ENCODE peak calls at places on chromosomes 2 and 18, in seven cellular contexts. One of them, this sample, is unnamed.

GRCh38 chr2:127829845-127830246 is 18.9 kb upstream of the WDR33 start:
- DNase-seq in T-helper 2 cell: peak; percentile 26
- DNase-seq in SK-MEL-5: no peak
- DNase-seq in activated T-helper 9 cell treated with anti-CD3 and anti-CD28 coated beads, Interleukin-2, amount 50 U/mL, for 16 hours: peak; percentile 38
- DNase-seq in endothelial cell: no peak
- DNase-seq in sigmoid colon: no peak
- DNase-seq in H54: no peak
- DNase-seq in this sample: peak; percentile 64

GRCh38 chr2:29317077-29317517 is 201.9 kb downstream of the CLIP4 start:
- DNase-seq in T-helper 2 cell: no peak
- DNase-seq in SK-MEL-5: peak; percentile 15
- DNase-seq in activated T-helper 9 cell treated with anti-CD3 and anti-CD28 coated beads, Interleukin-2, amount 50 U/mL, for 16 hours: no peak
- DNase-seq in endothelial cell: no peak
- DNase-seq in sigmoid colon: no peak
- DNase-seq in H54: no peak
- DNase-seq in this sample: no peak

GRCh38 chr2:240298316-240298790 is 137.1 kb upstream of the GPC1 start:
- DNase-seq in T-helper 2 cell: no peak
- DNase-seq in SK-MEL-5: no peak
- DNase-seq in activated T-helper 9 cell treated with anti-CD3 and anti-CD28 coated beads, Interleukin-2, amount 50 U/mL, for 16 hours: no peak
- DNase-seq in endothelial cell: no peak
- DNase-seq in sigmoid colon: no peak
- DNase-seq in H54: no peak
- DNase-seq in this sample: no peak

GRCh38 chr18:34707670-34708069 is 2.4 kb upstream of the DTNA start:
- DNase-seq in T-helper 2 cell: no peak
- DNase-seq in SK-MEL-5: peak; percentile 34
- DNase-seq in activated T-helper 9 cell treated with anti-CD3 and anti-CD28 coated beads, Interleukin-2, amount 50 U/mL, for 16 hours: no peak
- DNase-seq in endothelial cell: no peak
- DNase-seq in sigmoid colon: peak; percentile 81
- DNase-seq in H54: no peak
- DNase-seq in this sample: peak; percentile 83

GRCh38 chr18:26052497-26052896 is 37.9 kb downstream of the SS18 start:
- DNase-seq in T-helper 2 cell: no peak
- DNase-seq in SK-MEL-5: peak; percentile 31
- DNase-seq in activated T-helper 9 cell treated with anti-CD3 and anti-CD28 coated beads, Interleukin-2, amount 50 U/mL, for 16 hours: no peak
- DNase-seq in endothelial cell: no peak
- DNase-seq in sigmoid colon: no peak
- DNase-seq in H54: no peak
- DNase-seq in this sample: no peak

GRCh38 chr2:61670591-61671503 is 132.7 kb upstream of the XPO1 start:
- DNase-seq in T-helper 2 cell: no peak
- DNase-seq in SK-MEL-5: peak; percentile 52
- DNase-seq in activated T-helper 9 cell treated with anti-CD3 and anti-CD28 coated beads, Interleukin-2, amount 50 U/mL, for 16 hours: no peak
- DNase-seq in endothelial cell: no peak
- DNase-seq in sigmoid colon: peak; percentile 79
- DNase-seq in H54: no peak
- DNase-seq in this sample: no peak

GRCh38 chr2:105746177-105747080 is 1.7 kb downstream of the NCK2 start:
- DNase-seq in T-helper 2 cell: peak; percentile 85
- DNase-seq in SK-MEL-5: peak; percentile 25
- DNase-seq in activated T-helper 9 cell treated with anti-CD3 and anti-CD28 coated beads, Interleukin-2, amount 50 U/mL, for 16 hours: peak; percentile 84
- DNase-seq in endothelial cell: peak; percentile 40
- DNase-seq in sigmoid colon: no peak
- DNase-seq in H54: no peak
- DNase-seq in this sample: no peak

GRCh38 chr2:222249444-222249843 is 49.4 kb downstream of the PAX3 start:
- DNase-seq in T-helper 2 cell: no peak
- DNase-seq in SK-MEL-5: peak; percentile 77
- DNase-seq in activated T-helper 9 cell treated with anti-CD3 and anti-CD28 coated beads, Interleukin-2, amount 50 U/mL, for 16 hours: no peak
- DNase-seq in endothelial cell: no peak
- DNase-seq in sigmoid colon: no peak
- DNase-seq in H54: no peak
- DNase-seq in this sample: no peak

GRCh38 chr2:68753318-68753717 is 18.7 kb downstream of the ARHGAP25 start:
- DNase-seq in T-helper 2 cell: no peak
- DNase-seq in SK-MEL-5: no peak
- DNase-seq in activated T-helper 9 cell treated with anti-CD3 and anti-CD28 coated beads, Interleukin-2, amount 50 U/mL, for 16 hours: no peak
- DNase-seq in endothelial cell: no peak
- DNase-seq in sigmoid colon: no peak
- DNase-seq in H54: no peak
- DNase-seq in this sample: no peak

GRCh38 chr2:128612628-128613027 is 294.0 kb upstream of the HS6ST1 start:
- DNase-seq in T-helper 2 cell: no peak
- DNase-seq in SK-MEL-5: no peak
- DNase-seq in activated T-helper 9 cell treated with anti-CD3 and anti-CD28 coated beads, Interleukin-2, amount 50 U/mL, for 16 hours: no peak
- DNase-seq in endothelial cell: no peak
- DNase-seq in sigmoid colon: peak; percentile 28
- DNase-seq in H54: no peak
- DNase-seq in this sample: no peak

GRCh38 chr2:120746179-120746549 is 10.5 kb downstream of the GLI2 start:
- DNase-seq in T-helper 2 cell: no peak
- DNase-seq in SK-MEL-5: no peak
- DNase-seq in activated T-helper 9 cell treated with anti-CD3 and anti-CD28 coated beads, Interleukin-2, amount 50 U/mL, for 16 hours: no peak
- DNase-seq in endothelial cell: no peak
- DNase-seq in sigmoid colon: no peak
- DNase-seq in H54: no peak
- DNase-seq in this sample: no peak

GRCh38 chr2:158094487-158095092 is 7.1 kb upstream of the UPP2 start:
- DNase-seq in T-helper 2 cell: no peak
- DNase-seq in SK-MEL-5: no peak
- DNase-seq in activated T-helper 9 cell treated with anti-CD3 and anti-CD28 coated beads, Interleukin-2, amount 50 U/mL, for 16 hours: no peak
- DNase-seq in endothelial cell: no peak
- DNase-seq in sigmoid colon: no peak
- DNase-seq in H54: no peak
- DNase-seq in this sample: no peak

GRCh38 chr2:11473604-11474440 is 7.9 kb upstream of the E2F6 start:
- DNase-seq in T-helper 2 cell: no peak
- DNase-seq in SK-MEL-5: no peak
- DNase-seq in activated T-helper 9 cell treated with anti-CD3 and anti-CD28 coated beads, Interleukin-2, amount 50 U/mL, for 16 hours: no peak
- DNase-seq in endothelial cell: no peak
- DNase-seq in sigmoid colon: no peak
- DNase-seq in H54: no peak
- DNase-seq in this sample: no peak

GRCh38 chr2:139142252-139142651 is 362.1 kb upstream of the NXPH2 start:
- DNase-seq in T-helper 2 cell: no peak
- DNase-seq in SK-MEL-5: peak; percentile 1
- DNase-seq in activated T-helper 9 cell treated with anti-CD3 and anti-CD28 coated beads, Interleukin-2, amount 50 U/mL, for 16 hours: no peak
- DNase-seq in endothelial cell: peak; percentile 34
- DNase-seq in sigmoid colon: no peak
- DNase-seq in H54: no peak
- DNase-seq in this sample: no peak

GRCh38 chr18:72819050-72819449 is 48.7 kb downstream of the NETO1 start:
- DNase-seq in T-helper 2 cell: no peak
- DNase-seq in SK-MEL-5: no peak
- DNase-seq in activated T-helper 9 cell treated with anti-CD3 and anti-CD28 coated beads, Interleukin-2, amount 50 U/mL, for 16 hours: no peak
- DNase-seq in endothelial cell: no peak
- DNase-seq in sigmoid colon: no peak
- DNase-seq in H54: no peak
- DNase-seq in this sample: no peak

GRCh38 chr2:27049422-27050280 is 1.8 kb upstream of the AGBL5 start:
- DNase-seq in T-helper 2 cell: peak; percentile 58
- DNase-seq in SK-MEL-5: no peak
- DNase-seq in activated T-helper 9 cell treated with anti-CD3 and anti-CD28 coated beads, Interleukin-2, amount 50 U/mL, for 16 hours: peak; percentile 66
- DNase-seq in endothelial cell: peak; percentile 53
- DNase-seq in sigmoid colon: peak; percentile 78
- DNase-seq in H54: peak; percentile 53
- DNase-seq in this sample: no peak

GRCh38 chr2:106032676-106033075 is 161.4 kb downstream of the UXS1 start:
- DNase-seq in T-helper 2 cell: no peak
- DNase-seq in SK-MEL-5: no peak
- DNase-seq in activated T-helper 9 cell treated with anti-CD3 and anti-CD28 coated beads, Interleukin-2, amount 50 U/mL, for 16 hours: no peak
- DNase-seq in endothelial cell: no peak
- DNase-seq in sigmoid colon: no peak
- DNase-seq in H54: no peak
- DNase-seq in this sample: no peak

GRCh38 chr2:195649629-195650190 is 7.3 kb upstream of the SLC39A10 start:
- DNase-seq in T-helper 2 cell: no peak
- DNase-seq in SK-MEL-5: no peak
- DNase-seq in activated T-helper 9 cell treated with anti-CD3 and anti-CD28 coated beads, Interleukin-2, amount 50 U/mL, for 16 hours: no peak
- DNase-seq in endothelial cell: no peak
- DNase-seq in sigmoid colon: no peak
- DNase-seq in H54: no peak
- DNase-seq in this sample: no peak

GRCh38 chr2:234288974-234289455 is 207.9 kb downstream of the ARL4C start:
- DNase-seq in T-helper 2 cell: peak; percentile 61
- DNase-seq in SK-MEL-5: peak; percentile 82
- DNase-seq in activated T-helper 9 cell treated with anti-CD3 and anti-CD28 coated beads, Interleukin-2, amount 50 U/mL, for 16 hours: peak; percentile 52
- DNase-seq in endothelial cell: peak; percentile 81
- DNase-seq in sigmoid colon: peak; percentile 80
- DNase-seq in H54: peak; percentile 40
- DNase-seq in this sample: peak; percentile 47

This sample was measured in DMS153.